ENCODE peak calls at places on chromosomes 4 and X, in ten cellular contexts. T is MCF 10A; E is choroid plexus epithelial cell; K is aorta; H is fibroblast of mammary gland; Y is Kasumi-1; V is stimulated activated CD4-positive, alpha-beta T cell treated with anti-CD3 and anti-CD28 coated beads, Interleukin-2, amount 100 ng/mL, for 48 hours; J is AG04450; G is T-helper 1 cell; A is ELR. P is an unnamed sample.

GRCh38 chr4:84878541-84878940 is 87.9 kb downstream of the WDFY3 start:
- DNase-seq in T (no peak), E (peak; percentile 61), K (no peak), H (no peak), Y (no peak), V (no peak), J (no peak), G (no peak), A (peak; percentile 45), P (no peak)

GRCh38 chrX:121496966-121497365 is 449.6 kb downstream of the GLUD2 start:
- DNase-seq in T (no peak), E (peak; percentile 60), K (no peak), H (no peak), Y (no peak), V (no peak), J (no peak), G (no peak), A (no peak), P (no peak)

GRCh38 chrX:2665387-2666304 is 25.4 kb upstream of the CD99 start:
- DNase-seq in T (no peak), E (no peak), K (no peak), H (no peak), Y (no peak), V (no peak), J (no peak), G (no peak), A (no peak), P (no peak)

GRCh38 chr4:73311428-73311827 is 52.8 kb upstream of the ANKRD17 start:
- DNase-seq in T (peak; percentile 26), E (peak; percentile 62), K (no peak), H (peak; percentile 71), Y (peak; percentile 40), V (no peak), J (peak; percentile 42), G (no peak), A (peak; percentile 75), P (no peak)

GRCh38 chr4:15774020-15774420 is 4.1 kb upstream of the CD38 start:
- DNase-seq in T (peak; percentile 33), E (peak; percentile 58), K (no peak), H (no peak), Y (no peak), V (no peak), J (no peak), G (no peak), A (peak; percentile 13), P (no peak)

GRCh38 chr4:23966720-23967119 is 76.9 kb upstream of the PPARGC1A start:
- DNase-seq in T (peak; percentile 35), E (peak; percentile 38), K (no peak), H (peak; percentile 26), Y (peak; percentile 5), V (no peak), J (no peak), G (no peak), A (peak; percentile 7), P (no peak)

GRCh38 chrX:132216806-132217202 is 2.4 kb downstream of the RAP2C start:
- DNase-seq in T (peak; percentile 41), E (peak; percentile 51), K (no peak), H (peak; percentile 59), Y (no peak), V (no peak), J (no peak), G (peak; percentile 64), A (peak; percentile 53), P (no peak)

GRCh38 chrX:7169627-7170026 is 21.7 kb upstream of the PUDP start:
- DNase-seq in T (no peak), E (no peak), K (no peak), H (no peak), Y (no peak), V (no peak), J (no peak), G (no peak), A (no peak), P (no peak)

GRCh38 chrX:82748901-82749505 is 759.1 kb upstream of the POU3F4 start:
- DNase-seq in T (peak; percentile 28), E (no peak), K (no peak), H (peak; percentile 37), Y (no peak), V (no peak), J (no peak), G (no peak), A (no peak), P (no peak)

GRCh38 chrX:138756234-138756633 is 44.7 kb upstream of the FGF13 start:
- DNase-seq in T (peak; percentile 62), E (peak; percentile 1), K (peak; percentile 79), H (peak; percentile 56), Y (no peak), V (no peak), J (no peak), G (no peak), A (peak; percentile 3), P (no peak)

GRCh38 chr4:32087211-32087610 is 1367.0 kb downstream of the PCDH7 start:
- DNase-seq in T (no peak), E (no peak), K (no peak), H (no peak), Y (no peak), V (no peak), J (no peak), G (no peak), A (no peak), P (no peak)

GRCh38 chr4:158006973-158007372 is 165.9 kb downstream of the GASK1B start:
- DNase-seq in T (peak; percentile 61), E (peak; percentile 62), K (no peak), H (peak; percentile 38), Y (no peak), V (no peak), J (no peak), G (no peak), A (no peak), P (no peak)

GRCh38 chr4:7353046-7353790 is 81.5 kb downstream of the PSAPL1 start:
- DNase-seq in T (no peak), E (no peak), K (peak; percentile 60), H (no peak), Y (no peak), V (no peak), J (no peak), G (no peak), A (no peak), P (no peak)

GRCh38 chr4:42843694-42844093 is 48.8 kb upstream of the GRXCR1 start:
- DNase-seq in T (no peak), E (no peak), K (no peak), H (no peak), Y (no peak), V (no peak), J (no peak), G (no peak), A (no peak), P (no peak)

GRCh38 chr4:174222266-174222872 is 61.1 kb downstream of the FBXO8 start:
- DNase-seq in T (peak; percentile 52), E (peak; percentile 60), K (no peak), H (peak; percentile 43), Y (peak; percentile 51), V (no peak), J (no peak), G (no peak), A (peak; percentile 52), P (no peak)

GRCh38 chrX:1152090-1152489 is 60.4 kb downstream of the CRLF2 start:
- DNase-seq in T (no peak), E (no peak), K (no peak), H (no peak), Y (no peak), V (no peak), J (no peak), G (no peak), A (no peak), P (no peak)

GRCh38 chrX:37786666-37787337 is 6.9 kb downstream of the CYBB start:
- DNase-seq in T (no peak), E (no peak), K (no peak), H (no peak), Y (no peak), V (no peak), J (no peak), G (peak; percentile 15), A (no peak), P (no peak)

GRCh38 chrX:45696762-45697161 is 496.1 kb upstream of the DIPK2B start:
- DNase-seq in T (no peak), E (no peak), K (no peak), H (no peak), Y (no peak), V (no peak), J (no peak), G (no peak), A (no peak), P (no peak)

GRCh38 chrX:1657367-1658082 is 42.7 kb downstream of the ASMT start:
- DNase-seq in T (peak; percentile 57), E (peak; percentile 36), K (peak; percentile 25), H (peak; percentile 18), Y (no peak), V (peak; percentile 13), J (no peak), G (peak; percentile 82), A (no peak), P (peak; percentile 31)

GRCh38 chr4:84582302-84582987 is 482 bp upstream of the CDS1 start:
- DNase-seq in T (peak; percentile 92), E (peak; percentile 62), K (peak; percentile 93), H (peak; percentile 31), Y (peak; percentile 67), V (peak; percentile 80), J (no peak), G (peak; percentile 65), A (peak; percentile 57), P (peak; percentile 88)

GRCh38 chr4:146978641-146979040 is 33.0 kb upstream of the TTC29 start:
- DNase-seq in T (peak; percentile 38), E (no peak), K (no peak), H (peak; percentile 17), Y (no peak), V (no peak), J (no peak), G (no peak), A (peak; percentile 67), P (no peak)